ENCODE peak calls at places on chromosomes 16 and 17, in five cellular contexts. One of them, this sample, is unnamed.

GRCh38 chr16:187330-187729 is 7.1 kb downstream of the HBQ1 start:
- DNase-seq in endothelial cell of umbilical vein: no peak
- DNase-seq in upper lobe of left lung: no peak
- DNase-seq in breast epithelium: no peak
- DNase-seq in K562: no peak
- DNase-seq in this sample: no peak

GRCh38 chr16:5228369-5228768 is 130.8 kb upstream of the EEF2KMT start:
- DNase-seq in endothelial cell of umbilical vein: no peak
- DNase-seq in upper lobe of left lung: no peak
- DNase-seq in breast epithelium: no peak
- DNase-seq in K562: no peak
- DNase-seq in this sample: no peak

GRCh38 chr17:28470266-28471126 is 2.9 kb upstream of the SLC13A2 start:
- DNase-seq in endothelial cell of umbilical vein: no peak
- DNase-seq in upper lobe of left lung: no peak
- DNase-seq in breast epithelium: no peak
- DNase-seq in K562: peak; percentile 37
- DNase-seq in this sample: no peak

GRCh38 chr16:29757950-29758466 is 12.2 kb upstream of the C16orf54 start:
- DNase-seq in endothelial cell of umbilical vein: no peak
- DNase-seq in upper lobe of left lung: no peak
- DNase-seq in breast epithelium: no peak
- DNase-seq in K562: no peak
- DNase-seq in this sample: no peak

GRCh38 chr17:68403122-68403521 is 54.2 kb downstream of the WIPI1 start:
- DNase-seq in endothelial cell of umbilical vein: no peak
- DNase-seq in upper lobe of left lung: no peak
- DNase-seq in breast epithelium: no peak
- DNase-seq in K562: no peak
- DNase-seq in this sample: no peak

GRCh38 chr16:23302045-23302956 is at the start of gene SCNN1B:
- DNase-seq in endothelial cell of umbilical vein: no peak
- DNase-seq in upper lobe of left lung: peak; percentile 90
- DNase-seq in breast epithelium: no peak
- DNase-seq in K562: no peak
- DNase-seq in this sample: peak; percentile 46

GRCh38 chr17:6328279-6328678 is 106.6 kb downstream of the AIPL1 start:
- DNase-seq in endothelial cell of umbilical vein: peak; percentile 33
- DNase-seq in upper lobe of left lung: no peak
- DNase-seq in breast epithelium: no peak
- DNase-seq in K562: peak; percentile 6
- DNase-seq in this sample: no peak

GRCh38 chr17:29870836-29871430 is 59.1 kb downstream of the SSH2 start:
- DNase-seq in endothelial cell of umbilical vein: no peak
- DNase-seq in upper lobe of left lung: no peak
- DNase-seq in breast epithelium: no peak
- DNase-seq in K562: no peak
- DNase-seq in this sample: no peak

GRCh38 chr17:1399366-1399678 is 700 bp downstream of the YWHAE start:
- DNase-seq in endothelial cell of umbilical vein: peak; percentile 42
- DNase-seq in upper lobe of left lung: peak; percentile 88
- DNase-seq in breast epithelium: peak; percentile 60
- DNase-seq in K562: no peak
- DNase-seq in this sample: no peak

GRCh38 chr17:30235386-30236296 is at the start of gene SLC6A4:
- DNase-seq in endothelial cell of umbilical vein: no peak
- DNase-seq in upper lobe of left lung: peak; percentile 85
- DNase-seq in breast epithelium: no peak
- DNase-seq in K562: peak; percentile 50
- DNase-seq in this sample: no peak

GRCh38 chr17:82896071-82897000 is 56.5 kb upstream of the ZNF750 start:
- DNase-seq in endothelial cell of umbilical vein: no peak
- DNase-seq in upper lobe of left lung: no peak
- DNase-seq in breast epithelium: no peak
- DNase-seq in K562: no peak
- DNase-seq in this sample: no peak

GRCh38 chr16:2194852-2195315 is 1.5 kb downstream of the CASKIN1 start:
- DNase-seq in endothelial cell of umbilical vein: peak; percentile 31
- DNase-seq in upper lobe of left lung: no peak
- DNase-seq in breast epithelium: no peak
- DNase-seq in K562: peak; percentile 45
- DNase-seq in this sample: peak; percentile 48

GRCh38 chr16:73365010-73365409 is 317.1 kb upstream of the ZFHX3 start:
- DNase-seq in endothelial cell of umbilical vein: no peak
- DNase-seq in upper lobe of left lung: peak; percentile 17
- DNase-seq in breast epithelium: no peak
- DNase-seq in K562: no peak
- DNase-seq in this sample: no peak

GRCh38 chr17:57860414-57860999 is 10.7 kb upstream of the MRPS23 start:
- DNase-seq in endothelial cell of umbilical vein: no peak
- DNase-seq in upper lobe of left lung: no peak
- DNase-seq in breast epithelium: no peak
- DNase-seq in K562: no peak
- DNase-seq in this sample: no peak

GRCh38 chr17:17924857-17925250 is 47.3 kb downstream of the TOM1L2 start:
- DNase-seq in endothelial cell of umbilical vein: no peak
- DNase-seq in upper lobe of left lung: no peak
- DNase-seq in breast epithelium: no peak
- DNase-seq in K562: no peak
- DNase-seq in this sample: no peak

GRCh38 chr17:81667754-81668153 is 1.2 kb downstream of the CCDC137 start:
- DNase-seq in endothelial cell of umbilical vein: no peak
- DNase-seq in upper lobe of left lung: no peak
- DNase-seq in breast epithelium: no peak
- DNase-seq in K562: peak; percentile 37
- DNase-seq in this sample: peak; percentile 72

GRCh38 chr17:77445908-77446535 is 305.3 kb downstream of the SEC14L1 start:
- DNase-seq in endothelial cell of umbilical vein: peak; percentile 72
- DNase-seq in upper lobe of left lung: no peak
- DNase-seq in breast epithelium: no peak
- DNase-seq in K562: no peak
- DNase-seq in this sample: no peak

GRCh38 chr16:64089697-64090096 is 1032.2 kb downstream of the CDH11 start:
- DNase-seq in endothelial cell of umbilical vein: peak; percentile 55
- DNase-seq in upper lobe of left lung: no peak
- DNase-seq in breast epithelium: no peak
- DNase-seq in K562: no peak
- DNase-seq in this sample: no peak

GRCh38 chr16:66274335-66275110 is 92.0 kb upstream of the CDH5 start:
- DNase-seq in endothelial cell of umbilical vein: peak; percentile 43
- DNase-seq in upper lobe of left lung: no peak
- DNase-seq in breast epithelium: no peak
- DNase-seq in K562: no peak
- DNase-seq in this sample: no peak

GRCh38 chr17:74403512-74404137 is 28.3 kb upstream of the GPRC5C start:
- DNase-seq in endothelial cell of umbilical vein: no peak
- DNase-seq in upper lobe of left lung: no peak
- DNase-seq in breast epithelium: no peak
- DNase-seq in K562: no peak
- DNase-seq in this sample: no peak

GRCh38 chr17:74404802-74405201 is 27.1 kb upstream of the GPRC5C start:
- DNase-seq in endothelial cell of umbilical vein: no peak
- DNase-seq in upper lobe of left lung: no peak
- DNase-seq in breast epithelium: no peak
- DNase-seq in K562: no peak
- DNase-seq in this sample: no peak

GRCh38 chr17:74407384-74407783 is 24.5 kb upstream of the GPRC5C start:
- DNase-seq in endothelial cell of umbilical vein: no peak
- DNase-seq in upper lobe of left lung: no peak
- DNase-seq in breast epithelium: no peak
- DNase-seq in K562: no peak
- DNase-seq in this sample: no peak

GRCh38 chr17:74402070-74402469 is 29.8 kb upstream of the GPRC5C start:
- DNase-seq in endothelial cell of umbilical vein: no peak
- DNase-seq in upper lobe of left lung: no peak
- DNase-seq in breast epithelium: no peak
- DNase-seq in K562: no peak
- DNase-seq in this sample: no peak

GRCh38 chr17:74404218-74404617 is 27.7 kb upstream of the GPRC5C start:
- DNase-seq in endothelial cell of umbilical vein: no peak
- DNase-seq in upper lobe of left lung: no peak
- DNase-seq in breast epithelium: no peak
- DNase-seq in K562: no peak
- DNase-seq in this sample: no peak
- TF ChIP-seq POLR2AphosphoS5 in endothelial cell of umbilical vein: no peak
- TF ChIP-seq POLR2AphosphoS5 in upper lobe of left lung: no peak
- TF ChIP-seq POLR2AphosphoS5 in breast epithelium: no peak
- TF ChIP-seq POLR2AphosphoS5 in K562: no peak
- TF ChIP-seq POLR2AphosphoS5 in this sample: no peak

DNA sequence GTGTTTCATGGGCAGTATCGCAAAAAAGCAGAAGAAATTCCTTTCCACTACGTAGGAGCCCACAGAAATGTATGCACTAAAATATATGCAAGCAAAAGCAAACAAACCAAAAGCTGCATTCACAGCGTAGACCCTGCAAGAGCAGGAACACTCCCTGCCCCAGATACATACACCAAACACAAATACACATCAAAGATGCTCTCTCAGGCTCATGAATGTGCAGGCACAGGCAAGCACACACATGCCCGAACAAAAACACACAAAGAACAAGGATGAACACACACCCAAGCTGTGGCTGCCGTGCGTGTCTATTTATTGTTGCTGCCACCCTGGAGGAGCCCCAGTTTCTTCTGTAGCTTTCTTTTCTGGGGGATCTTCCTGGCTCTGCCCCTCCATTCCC is 1.7 kb downstream of the NUPR1 start:
- DNase-seq in endothelial cell of umbilical vein: no peak
- DNase-seq in upper lobe of left lung: no peak
- DNase-seq in breast epithelium: no peak
- DNase-seq in K562: no peak
- DNase-seq in this sample: peak; percentile 76
- TF ChIP-seq POLR2A in endothelial cell of umbilical vein: no peak
- TF ChIP-seq POLR2A in upper lobe of left lung: no peak
- TF ChIP-seq POLR2A in breast epithelium: no peak
- TF ChIP-seq POLR2A in K562: no peak
- TF ChIP-seq POLR2A in this sample: no peak

DNA sequence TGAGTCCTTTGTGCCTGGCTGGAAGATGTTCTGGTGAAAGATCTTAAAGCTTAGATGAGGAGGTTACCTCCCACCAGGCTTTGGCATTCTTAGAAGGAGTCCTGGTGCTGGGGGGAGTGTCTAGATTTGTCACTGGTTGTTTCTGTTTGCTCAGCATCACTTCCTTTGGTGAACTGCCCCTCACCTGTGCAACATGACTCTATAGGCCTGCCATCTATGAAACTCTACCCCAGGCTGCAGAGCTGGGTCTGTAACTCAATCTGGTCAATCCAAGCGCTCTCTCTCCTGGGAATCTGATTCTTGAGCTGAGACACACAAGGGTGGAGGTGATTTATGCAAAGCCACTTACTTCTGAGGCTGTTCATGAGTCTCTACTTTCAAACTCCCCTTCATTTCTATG is 399.4 kb downstream of the NPIPA7 start:
- DNase-seq in endothelial cell of umbilical vein: no peak
- DNase-seq in upper lobe of left lung: no peak
- DNase-seq in breast epithelium: no peak
- DNase-seq in K562: no peak
- DNase-seq in this sample: no peak
- H3K4me1 ChIP-seq in endothelial cell of umbilical vein: no peaks in the 10 kb centered on the region
- H3K4me1 ChIP-seq in upper lobe of left lung: no peaks in the 10 kb centered on the region
- H3K4me1 ChIP-seq in breast epithelium: no peaks in the 10 kb centered on the region
- H3K4me1 ChIP-seq in K562: peaks cover 4% of the 10 kb centered on the region
- H3K4me1 ChIP-seq in this sample: no peaks in the 10 kb centered on the region

GRCh38 chr17:12624221-12624620 is 41.5 kb upstream of the MYOCD start:
- DNase-seq in endothelial cell of umbilical vein: no peak
- DNase-seq in upper lobe of left lung: no peak
- DNase-seq in breast epithelium: no peak
- DNase-seq in K562: no peak
- DNase-seq in this sample: no peak
- TF ChIP-seq POLR2AphosphoS5 in endothelial cell of umbilical vein: no peak
- TF ChIP-seq POLR2AphosphoS5 in upper lobe of left lung: no peak
- TF ChIP-seq POLR2AphosphoS5 in breast epithelium: no peak
- TF ChIP-seq POLR2AphosphoS5 in K562: no peak
- TF ChIP-seq POLR2AphosphoS5 in this sample: no peak